ENCODE peak calls at places on chromosomes 7 and 10, in nine cellular contexts. M is H1, I is AG09319, K is tibial artery, V is WTC11, R is HCT116, U is ovary, C is WERI-Rb-1, Q is dorsolateral prefrontal cortex. T is an unnamed sample.

GRCh38 chr10:25575343-25575742 is 358.7 kb upstream of the MYO3A start:
- DNase-seq in R (no peak), V (peak; percentile 20), U (no peak), K (no peak), C (no peak), M (no peak), I (no peak), Q (no peak), T (no peak)

GRCh38 chr7:138935438-138936079 is 45.6 kb downstream of the KIAA1549 start:
- DNase-seq in I (peak; percentile 68), R (peak; percentile 55), V (no peak), M (peak; percentile 33), K (no peak), Q (no peak), C (peak; percentile 67), U (no peak), T (no peak)

GRCh38 chr10:52566471-52567246 is 205.9 kb downstream of the MBL2 start:
- DNase-seq in R (peak; percentile 35), Q (no peak), K (no peak), M (no peak), U (no peak), C (no peak), V (no peak), I (peak; percentile 28), T (no peak)

GRCh38 chr7:132117181-132117580 is 459.1 kb downstream of the PLXNA4 start:
- DNase-seq in Q (no peak), M (no peak), U (no peak), V (no peak), R (no peak), C (no peak), I (no peak), K (no peak), T (no peak)

GRCh38 chr10:28566458-28566857 is 33.5 kb downstream of the WAC start:
- DNase-seq in V (no peak), K (no peak), I (no peak), M (no peak), U (no peak), R (no peak), Q (no peak), C (no peak), T (no peak)

GRCh38 chr7:66105263-66105748 is 9.3 kb upstream of the CRCP start:
- DNase-seq in I (no peak), K (no peak), R (no peak), V (no peak), Q (no peak), U (no peak), M (no peak), C (no peak), T (no peak)

GRCh38 chr7:114554781-114555537 is 140.3 kb downstream of the FOXP2 start:
- DNase-seq in I (no peak), M (no peak), U (no peak), C (no peak), V (no peak), Q (no peak), R (peak; percentile 23), K (no peak), T (no peak)

GRCh38 chr10:79488303-79488702 is 24.0 kb upstream of the EIF5AL1 start:
- DNase-seq in C (no peak), R (peak; percentile 48), M (no peak), I (peak; percentile 76), K (peak; percentile 91), Q (no peak), V (no peak), U (peak; percentile 85), T (no peak)

GRCh38 chr10:96334888-96335526 is 23.8 kb downstream of the OPALIN start:
- DNase-seq in V (no peak), M (peak; percentile 50), I (no peak), C (peak; percentile 24), K (no peak), R (peak; percentile 13), U (no peak), Q (no peak), T (peak; percentile 33)

GRCh38 chr10:16520900-16521299 is 779 bp downstream of the C1QL3 start:
- DNase-seq in I (no peak), M (peak; percentile 77), C (peak; percentile 26), V (peak; percentile 66), R (no peak), K (no peak), Q (no peak), U (no peak), T (peak; percentile 25)

GRCh38 chr10:114487815-114488536 is 83.7 kb upstream of the AFAP1L2 start:
- DNase-seq in R (no peak), K (no peak), C (no peak), I (no peak), M (no peak), U (no peak), V (no peak), Q (no peak), T (no peak)

DNA sequence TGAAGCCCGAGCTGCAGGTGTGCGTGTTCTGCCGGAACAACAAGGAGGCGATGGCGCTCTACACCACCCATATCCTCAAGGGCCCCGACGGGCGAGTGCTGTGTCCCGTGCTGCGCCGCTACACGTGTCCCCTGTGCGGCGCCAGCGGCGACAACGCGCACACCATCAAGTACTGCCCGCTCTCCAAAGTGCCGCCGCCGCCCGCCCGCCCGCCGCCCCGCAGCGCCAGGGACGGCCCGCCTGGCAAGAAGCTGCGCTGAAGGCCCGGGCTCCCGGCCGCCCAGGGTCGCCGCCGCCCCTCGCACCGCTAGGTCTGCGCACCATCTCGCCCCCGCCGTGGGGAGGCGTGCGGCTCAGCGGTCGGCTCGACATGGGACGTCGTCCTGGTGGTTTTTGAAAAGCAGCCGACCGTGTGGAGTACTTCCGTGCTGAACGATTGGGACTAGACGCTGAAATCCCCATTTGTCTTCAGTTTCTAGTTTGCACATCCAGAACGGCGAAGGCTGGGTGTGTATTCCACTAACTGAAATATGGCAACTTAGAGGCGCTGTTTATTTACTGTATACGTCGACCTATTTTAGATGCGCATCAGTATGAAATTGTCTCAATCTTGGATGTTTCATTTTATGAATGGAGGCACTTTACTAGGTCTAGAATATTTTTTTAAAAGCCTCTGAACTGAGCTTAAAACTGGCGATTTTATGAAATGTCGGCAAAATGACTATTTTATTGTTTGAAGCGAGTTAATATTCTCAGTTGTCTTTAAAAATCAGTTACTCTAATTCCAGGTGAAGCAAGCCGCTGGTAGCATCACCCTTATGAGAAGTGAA is 1.1 kb downstream of the NANOS1 start:
- DNase-seq in I (no peak), V (peak; percentile 68), K (peak; percentile 68), U (no peak), Q (no peak), M (peak; percentile 79), R (peak; percentile 64), C (peak; percentile 67), T (peak; percentile 51)
- TF ChIP-seq CTCF in I (no peak), V (no peak), K (no peak), U (no peak), Q (no peak), M (no peak), R (no peak), C (peak; percentile 18), T (peak; percentile 32)

DNA sequence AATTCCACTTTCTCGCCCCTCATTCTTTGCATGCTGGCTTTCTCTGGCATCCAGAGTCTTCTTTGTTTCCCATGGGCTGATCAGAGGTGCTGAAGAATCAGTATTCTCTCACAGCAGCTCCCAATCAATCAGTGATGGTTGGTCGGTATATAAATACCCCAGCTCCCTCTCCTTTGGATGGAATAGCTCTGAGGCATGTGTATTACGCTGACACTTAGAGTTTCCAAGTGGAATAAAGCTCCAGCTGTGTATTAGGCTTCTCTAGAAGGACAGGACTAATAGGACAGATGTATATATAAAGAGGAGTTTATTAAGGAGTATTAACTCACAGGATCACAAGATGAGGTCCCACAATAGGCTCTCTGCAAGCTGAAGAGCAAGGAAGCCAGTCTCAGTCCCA is 218.3 kb upstream of the GRB10 start:
- DNase-seq in C (no peak), Q (no peak), I (no peak), U (no peak), R (no peak), V (no peak), K (no peak), M (no peak), T (no peak)
- TF ChIP-seq CTCF in C (no peak), Q (no peak), I (no peak), U (no peak), R (no peak), V (no peak), K (no peak), M (no peak), T (peak; percentile 24)

GRCh38 chr10:70234668-70235447 is 1.6 kb upstream of the PPA1 start:
- DNase-seq in K (no peak), Q (no peak), M (no peak), C (no peak), R (no peak), I (peak; percentile 86), V (no peak), U (peak; percentile 74), T (no peak)

GRCh38 chr10:70233939-70234300 is 691 bp upstream of the PPA1 start:
- DNase-seq in I (no peak), Q (no peak), M (no peak), K (no peak), R (no peak), C (no peak), U (no peak), V (no peak), T (no peak)

GRCh38 chr10:70232155-70232858 is 922 bp downstream of the PPA1 start:
- DNase-seq in M (peak; percentile 52), U (peak; percentile 53), Q (peak; percentile 46), K (no peak), V (no peak), C (peak; percentile 87), I (peak; percentile 18), R (no peak), T (no peak)

GRCh38 chr10:70232859-70233108 is 445 bp downstream of the PPA1 start:
- DNase-seq in Q (no peak), R (no peak), K (no peak), U (no peak), M (no peak), C (no peak), V (no peak), I (no peak), T (no peak)

DNA sequence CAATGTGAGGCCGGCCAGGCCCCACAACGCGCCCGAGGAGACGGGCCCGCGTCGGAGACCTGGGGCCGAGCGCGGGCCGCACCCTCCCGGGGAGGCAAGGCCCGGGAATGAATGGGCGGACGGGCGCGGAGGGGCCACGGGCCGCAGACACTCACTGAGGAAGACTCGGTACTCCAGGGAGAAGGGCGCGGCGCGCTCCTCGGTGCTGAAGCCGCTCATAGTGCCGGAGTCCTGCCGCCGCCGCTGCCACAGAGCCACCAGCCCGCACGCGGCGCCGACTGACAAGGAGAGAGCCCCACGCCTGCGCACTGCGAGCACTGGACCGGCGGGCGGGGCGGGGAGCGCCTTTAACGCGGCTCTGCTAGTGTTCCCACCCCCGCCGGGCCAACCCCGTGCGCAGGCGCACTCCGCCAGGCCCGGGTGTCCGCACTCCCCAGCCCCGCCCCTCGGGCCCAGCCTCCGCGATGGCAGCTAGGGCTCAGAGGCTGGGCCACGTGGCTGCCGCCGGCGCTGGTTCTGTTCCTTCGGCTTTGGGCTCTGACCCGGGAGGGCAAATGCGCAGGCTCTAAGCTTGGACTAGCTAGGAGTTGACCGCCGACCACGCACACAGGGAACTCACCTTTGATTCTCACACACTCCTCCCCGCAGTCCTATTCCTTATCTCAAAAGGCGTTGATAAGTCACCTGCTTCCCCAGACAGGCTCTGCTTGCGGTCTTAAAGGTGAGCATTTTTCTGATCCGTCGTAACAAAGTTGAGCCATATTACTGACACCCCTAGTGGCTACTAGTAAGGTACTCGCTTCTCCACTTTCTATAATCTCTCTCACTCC is at the start of gene PPA1:
- DNase-seq in Q (peak; percentile 99), U (peak; percentile 98), V (peak; percentile 99), M (peak; percentile 100), I (peak; percentile 90), R (peak; percentile 90), K (peak; percentile 99), C (peak; percentile 98), T (peak; percentile 98)
- TF ChIP-seq CTCF in Q (no peak), U (peak; percentile 23), V (no peak), M (no peak), I (no peak), R (no peak), K (no peak), C (peak; percentile 19), T (peak; percentile 49)

GRCh38 chr7:78014401-78014800 is 215.8 kb downstream of the PHTF2 start:
- DNase-seq in U (no peak), M (no peak), R (no peak), Q (no peak), V (no peak), K (no peak), I (no peak), C (no peak), T (no peak)
- TF ChIP-seq CTCF in U (no peak), M (no peak), R (no peak), Q (no peak), V (no peak), K (no peak), I (no peak), C (no peak), T (no peak)